ENCODE peak calls at places on chromosomes 1 and 21, in seven cellular contexts. Z, G, C, S, N, X and U are unnamed samples.

GRCh38 chr1:1351511-1352427 is 2.6 kb upstream of the DVL1 start:
- DNase-seq in G (no peak), N (no peak), Z (no peak), C (no peak), S (no peak), X (no peak), U (no peak)

GRCh38 chr1:182742780-182743179 is 46.8 kb upstream of the NPL start:
- DNase-seq in N (no peak), Z (no peak), G (no peak), S (no peak), X (no peak), C (no peak), U (no peak)

GRCh38 chr1:204513117-204513716 is 3.0 kb upstream of the MDM4 start:
- DNase-seq in C (no peak), X (peak; percentile 88), Z (no peak), G (no peak), S (no peak), N (no peak), U (no peak)

GRCh38 chr1:1171551-1172340 is 1.9 kb upstream of the TTLL10 start:
- DNase-seq in N (no peak), S (peak; percentile 41), Z (no peak), C (no peak), G (peak; percentile 50), X (no peak), U (no peak)

GRCh38 chr1:109240158-109241152 is 8.9 kb upstream of the CELSR2 start:
- DNase-seq in C (no peak), X (no peak), Z (no peak), S (peak; percentile 63), G (peak; percentile 76), N (peak; percentile 51), U (peak; percentile 12)

GRCh38 chr1:211260161-211261107 is 1.3 kb downstream of the RCOR3 start:
- DNase-seq in Z (peak; percentile 66), G (peak; percentile 84), N (peak; percentile 77), S (peak; percentile 74), C (peak; percentile 45), X (no peak), U (peak; percentile 51)

GRCh38 chr1:30668026-30668425 is 55.4 kb downstream of the MATN1 start:
- DNase-seq in N (no peak), G (no peak), C (no peak), S (no peak), X (no peak), Z (no peak), U (no peak)

GRCh38 chr1:36411674-36412648 is 14.3 kb upstream of the LSM10 start:
- DNase-seq in G (no peak), Z (peak; percentile 17), X (no peak), C (no peak), S (no peak), N (peak; percentile 76), U (no peak)

GRCh38 chr1:111707906-111708305 is 31.3 kb downstream of the INKA2 start:
- DNase-seq in G (no peak), S (no peak), C (no peak), Z (no peak), N (no peak), X (no peak), U (no peak)

GRCh38 chr21:42306366-42307035 is 8.7 kb downstream of the TFF3 start:
- DNase-seq in Z (no peak), C (no peak), N (no peak), S (no peak), X (no peak), G (no peak), U (no peak)

GRCh38 chr1:204076891-204077290 is 4.0 kb downstream of the SOX13 start:
- DNase-seq in C (no peak), S (no peak), G (no peak), N (no peak), Z (no peak), X (no peak), U (no peak)

GRCh38 chr1:31064685-31065309 is 720 bp downstream of the PUM1 start:
- DNase-seq in C (peak; percentile 17), G (no peak), X (no peak), N (peak; percentile 75), S (peak; percentile 37), Z (peak; percentile 33), U (peak; percentile 14)

GRCh38 chr1:235207202-235207565 is 46.1 kb upstream of the RBM34 start:
- DNase-seq in N (peak; percentile 11), C (no peak), S (no peak), Z (no peak), G (no peak), X (no peak), U (no peak)

GRCh38 chr1:26526287-26526686 is 3.3 kb upstream of the RPS6KA1 start:
- DNase-seq in Z (no peak), G (no peak), S (no peak), C (no peak), N (no peak), X (no peak), U (no peak)

GRCh38 chr1:36238433-36238832 is 14.2 kb downstream of the THRAP3 start:
- DNase-seq in C (no peak), N (no peak), X (no peak), S (no peak), Z (no peak), G (no peak), U (no peak)

GRCh38 chr1:46767649-46768282 is 31.1 kb upstream of the CYP4B1 start:
- DNase-seq in N (peak; percentile 2), Z (no peak), S (no peak), C (no peak), X (no peak), G (no peak), U (no peak)
- TF ChIP-seq TAF1 in N (no peak), Z (no peak), S (no peak), C (no peak), X (no peak), G (no peak), U (no peak)

DNA sequence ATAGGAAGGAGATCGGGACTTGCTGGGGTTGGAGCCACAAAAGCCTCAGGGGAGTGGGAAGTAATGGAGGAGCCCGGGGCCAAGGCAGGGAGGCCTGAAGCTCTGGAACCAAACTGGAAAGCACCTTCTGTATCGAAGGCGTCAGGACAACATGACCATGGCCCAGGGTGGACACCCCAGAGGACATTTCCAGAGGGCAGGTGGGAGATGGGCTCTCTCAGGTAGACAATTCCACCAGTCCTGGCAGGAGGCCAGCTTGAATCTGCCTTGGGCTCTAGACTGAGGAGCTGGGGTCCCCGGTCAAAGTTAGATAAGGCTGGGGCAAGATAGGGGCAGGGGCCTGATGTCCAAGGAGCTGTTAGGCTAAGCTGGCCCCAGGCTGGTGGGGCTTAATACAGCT is 104.9 kb upstream of the EDN2 start:
- DNase-seq in Z (no peak), X (no peak), G (no peak), S (no peak), C (no peak), N (no peak), U (no peak)
- TF ChIP-seq TAF1 in Z (no peak), X (no peak), G (no peak), S (no peak), C (no peak), N (no peak), U (no peak)

GRCh38 chr21:43867332-43867703 is 2.3 kb downstream of the AGPAT3 start:
- DNase-seq in S (no peak), Z (no peak), X (no peak), N (no peak), G (no peak), C (no peak), U (no peak)

GRCh38 chr21:43866233-43866632 is 1.2 kb downstream of the AGPAT3 start:
- DNase-seq in N (peak; percentile 56), Z (no peak), C (peak; percentile 59), S (peak; percentile 83), G (no peak), X (no peak), U (peak; percentile 68)

GRCh38 chr21:43867936-43868335 is 2.9 kb downstream of the AGPAT3 start:
- DNase-seq in X (no peak), G (no peak), S (no peak), N (no peak), Z (peak; percentile 87), C (no peak), U (no peak)

GRCh38 chr21:43865471-43866181 is 603 bp downstream of the AGPAT3 start:
- DNase-seq in C (peak; percentile 59), Z (no peak), S (peak; percentile 83), G (peak; percentile 56), N (peak; percentile 86), X (no peak), U (peak; percentile 76)

DNA sequence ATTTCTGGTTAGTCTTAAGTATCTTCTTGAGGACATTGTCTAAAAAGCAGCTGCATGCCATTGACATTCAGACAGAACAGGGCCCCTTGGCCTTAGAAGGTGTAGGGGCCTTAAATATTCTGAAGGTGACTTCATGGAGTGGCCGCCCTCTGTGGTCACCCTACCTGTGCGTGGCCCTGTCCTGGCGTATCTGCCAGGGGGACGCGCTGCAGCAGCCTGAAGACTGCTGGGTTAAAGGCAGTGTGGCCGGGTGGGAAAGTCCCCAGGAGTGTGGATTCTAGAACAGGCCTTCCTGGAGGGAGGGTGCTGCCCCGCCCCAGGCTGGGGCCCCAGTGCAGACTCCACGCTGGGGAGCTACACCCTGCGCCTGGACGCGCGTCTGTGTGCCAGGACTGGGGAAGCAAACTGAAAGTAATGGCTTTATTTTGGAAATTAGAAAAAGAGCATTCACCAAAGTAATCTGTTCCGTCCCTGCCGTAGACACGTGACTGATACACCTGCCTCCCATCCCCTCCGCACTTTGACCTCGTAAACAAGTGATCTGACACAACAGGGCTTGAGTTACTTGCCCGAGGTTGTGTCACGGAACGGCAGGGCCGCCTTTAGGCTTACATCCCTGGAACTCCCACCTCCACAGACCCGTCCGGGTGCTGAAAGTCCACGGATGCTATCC is 1.8 kb downstream of the AGPAT3 start:
- DNase-seq in G (peak; percentile 52), X (peak; percentile 50), C (peak; percentile 59), N (peak; percentile 73), Z (peak; percentile 88), S (no peak), U (peak; percentile 76)
- TF ChIP-seq TAF1 in G (no peak), X (peak; percentile 49), C (peak; percentile 60), N (no peak), Z (peak; percentile 40), S (no peak), U (peak; percentile 39)

GRCh38 chr1:86202552-86203340 is 46.2 kb upstream of the COL24A1 start:
- DNase-seq in N (no peak), G (no peak), S (no peak), X (no peak), C (no peak), Z (no peak), U (no peak)

GRCh38 chr1:86200901-86201300 is 44.3 kb upstream of the COL24A1 start:
- DNase-seq in N (no peak), Z (no peak), S (no peak), X (no peak), C (no peak), G (no peak), U (no peak)

GRCh38 chr1:86197206-86197855 is 40.8 kb upstream of the COL24A1 start:
- DNase-seq in Z (no peak), C (no peak), X (no peak), S (no peak), N (no peak), G (no peak), U (no peak)

GRCh38 chr1:86205741-86206140 is 49.2 kb upstream of the COL24A1 start:
- DNase-seq in N (no peak), Z (no peak), G (no peak), S (no peak), X (no peak), C (no peak), U (no peak)

DNA sequence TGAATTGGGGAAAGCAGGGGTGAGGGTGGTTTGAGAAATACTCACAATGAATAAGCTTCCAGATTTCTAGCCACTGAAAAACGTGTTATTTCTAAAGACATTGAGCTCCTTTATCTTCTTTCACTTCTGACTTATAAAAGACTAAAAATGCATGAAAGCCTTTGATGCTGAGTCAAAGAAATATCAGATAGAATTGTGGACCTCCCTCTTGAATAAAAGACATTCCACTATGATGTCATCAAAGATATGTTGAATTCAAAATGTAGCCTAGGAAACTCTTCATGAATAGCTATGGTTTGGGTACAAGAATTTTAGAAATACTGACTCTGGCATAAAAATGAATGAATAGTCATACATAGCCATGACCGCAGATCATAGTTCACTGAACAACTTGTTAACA is 44.7 kb upstream of the COL24A1 start:
- DNase-seq in N (no peak), X (no peak), G (no peak), S (no peak), C (no peak), Z (no peak), U (no peak)
- TF ChIP-seq TAF1 in N (no peak), X (no peak), G (no peak), S (no peak), C (no peak), Z (no peak), U (no peak)